ENCODE peak calls at places on chromosomes 3 and 15, in ten cellular contexts. E is MM.1S, Y is neural progenitor cell, F is fibroblast of mammary gland, I is PC-3, Q is choroid plexus epithelial cell, H is cardiac muscle cell, R is ovary, T is suprapubic skin, G is kidney epithelial cell. X is an unnamed sample.

GRCh38 chr15:71114066-71114680 is 1.1 kb upstream of the THSD4 start:
- DNase-seq in E (no peak), T (no peak), I (peak), G (no peak), H (no peak), F (no peak), Y (peak), Q (no peak), R (no peak), X (no peak)

GRCh38 chr3:138114431-138114918 is 933 bp downstream of the DZIP1L start:
- DNase-seq in I (no peak), Q (peak), T (no peak), H (peak), E (no peak), G (no peak), F (peak), Y (peak), R (peak), X (no peak)

GRCh38 chr3:43015572-43016512 is 36.7 kb downstream of the GASK1A start:
- DNase-seq in R (no peak), Y (no peak), E (no peak), G (no peak), Q (no peak), H (no peak), I (no peak), F (no peak), T (peak), X (no peak)

GRCh38 chr3:23002846-23003800 is 200.0 kb upstream of the UBE2E2 start:
- DNase-seq in H (no peak), F (peak), G (no peak), E (no peak), I (peak), T (no peak), R (no peak), Y (no peak), Q (peak), X (peak)

GRCh38 chr15:52417501-52417900 is 111.2 kb downstream of the MYO5A start:
- DNase-seq in Y (no peak), I (no peak), R (no peak), T (no peak), E (no peak), Q (no peak), H (no peak), G (no peak), F (peak), X (peak)

GRCh38 chr15:85443593-85444328 is 63.4 kb downstream of the AKAP13 start:
- DNase-seq in G (peak), H (peak), Q (peak), I (peak), E (peak), F (peak), T (no peak), Y (peak), R (no peak), X (peak)

GRCh38 chr3:5002174-5002870 is 23.1 kb downstream of the BHLHE40 start:
- DNase-seq in E (no peak), Q (no peak), G (no peak), H (no peak), F (no peak), I (no peak), R (no peak), Y (no peak), T (peak), X (no peak)

GRCh38 chr3:133733226-133733625 is 13.0 kb upstream of the TF start:
- DNase-seq in E (no peak), Q (no peak), G (no peak), F (no peak), H (no peak), T (no peak), Y (no peak), I (no peak), R (no peak), X (no peak)

GRCh38 chr3:24830230-24831152 is 335.8 kb upstream of the THRB start:
- DNase-seq in F (no peak), T (no peak), I (no peak), G (no peak), Y (peak), E (no peak), H (peak), R (no peak), Q (no peak), X (peak)

GRCh38 chr3:66971891-66972551 is 26.1 kb upstream of the KBTBD8 start:
- DNase-seq in E (peak), I (peak), Y (peak), R (peak), Q (peak), F (peak), T (peak), G (peak), H (peak), X (peak)

GRCh38 chr15:58269455-58270414 is 131.6 kb downstream of the AQP9 start:
- DNase-seq in Y (peak), G (peak), E (peak), R (no peak), I (peak), F (peak), T (no peak), Q (peak), H (peak), X (peak)

GRCh38 chr3:101414121-101414520 is 93.7 kb upstream of the IMPG2 start:
- DNase-seq in R (no peak), I (no peak), G (no peak), Q (no peak), F (no peak), Y (no peak), E (no peak), T (no peak), H (no peak), X (no peak)

GRCh38 chr3:66609660-66610547 is 109.1 kb upstream of the LRIG1 start:
- DNase-seq in I (no peak), T (no peak), F (no peak), E (no peak), Q (peak), Y (peak), H (peak), R (no peak), G (peak), X (peak)

GRCh38 chr3:125140817-125141595 is 71.5 kb downstream of the SLC12A8 start:
- DNase-seq in G (no peak), F (no peak), T (no peak), Q (peak), E (no peak), I (no peak), Y (no peak), R (peak), H (no peak), X (no peak)
- H3K4me3 ChIP-seq in G (no peak), F (no peak), T (peak), Q (peak), E (peak), I (no peak), Y (peak), R (peak), H (no peak), X (no peak)

GRCh38 chr15:35329993-35330695 is 215.8 kb downstream of the DPH6 start:
- DNase-seq in G (no peak), T (no peak), Q (no peak), E (no peak), Y (no peak), I (no peak), R (no peak), H (no peak), F (no peak), X (no peak)
- TF ChIP-seq CTCF in G (no peak), T (no peak), Q (no peak), E (no peak), Y (no peak), I (no peak), R (no peak), H (no peak), F (no peak), X (no peak)

DNA sequence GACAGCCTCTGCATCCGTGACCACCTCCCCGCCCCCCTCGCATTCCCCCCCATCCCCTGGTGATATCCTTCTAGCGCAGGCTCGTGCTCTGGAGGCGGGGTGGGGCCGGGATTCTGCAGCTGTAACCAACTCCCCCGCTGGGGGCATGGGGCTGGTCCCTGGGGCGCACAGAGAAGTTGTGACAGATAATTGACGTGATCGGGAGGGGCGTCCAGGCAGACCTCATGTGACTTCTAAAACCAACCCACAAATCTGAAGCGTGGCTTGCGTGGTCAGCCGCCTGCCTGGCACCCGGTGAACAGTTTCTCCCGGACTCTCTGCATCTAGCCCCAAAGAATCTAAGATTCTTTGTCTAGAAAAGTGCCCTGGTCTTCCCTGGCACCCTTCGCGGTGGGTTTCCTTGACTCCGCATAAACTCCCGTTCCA is 100.6 kb upstream of the IGF1R start:
- DNase-seq in Q (peak), E (no peak), Y (peak), T (peak), H (peak), G (no peak), R (peak), I (no peak), F (peak), X (no peak)
- H3K4me3 ChIP-seq in Q (peak), E (peak), Y (peak), T (peak), H (peak), G (peak), R (peak), I (no peak), F (peak), X (peak)

GRCh38 chr15:82585072-82585471 is 44.8 kb upstream of the RPS17 start:
- DNase-seq in I (no peak), T (no peak), Q (peak), E (no peak), R (no peak), Y (no peak), H (peak), G (no peak), F (peak), X (no peak)
- TF ChIP-seq CTCF in I (no peak), T (no peak), Q (peak), E (no peak), R (no peak), Y (peak), H (peak), G (peak), F (peak), X (no peak)

X was measured in epithelial cell of esophagus.